ENCODE peak calls at places on chromosomes 16 and 17, in four cellular contexts. One of them, this sample, is unnamed.

GRCh38 chr16:4580245-4580644 is 24.1 kb downstream of the C16orf96 start:
- DNase-seq in cardiac fibroblast: no peak
- DNase-seq in EL: peak
- DNase-seq in AG04450: no peak
- DNase-seq in this sample: peak

GRCh38 chr17:73189417-73190099 is 3.3 kb upstream of the COG1 start:
- DNase-seq in EL: peak
- DNase-seq in cardiac fibroblast: peak
- DNase-seq in AG04450: peak
- DNase-seq in this sample: peak

GRCh38 chr16:64872101-64872500 is 249.8 kb downstream of the CDH11 start:
- DNase-seq in cardiac fibroblast: no peak
- DNase-seq in AG04450: no peak
- DNase-seq in EL: no peak
- DNase-seq in this sample: no peak

GRCh38 chr17:65099941-65100315 is 37.2 kb upstream of the RGS9 start:
- DNase-seq in cardiac fibroblast: peak
- DNase-seq in AG04450: no peak
- DNase-seq in EL: peak
- DNase-seq in this sample: peak

GRCh38 chr17:42221886-42222745 is 27.8 kb upstream of the GHDC start:
- DNase-seq in cardiac fibroblast: peak
- DNase-seq in EL: peak
- DNase-seq in AG04450: peak
- DNase-seq in this sample: peak

GRCh38 chr17:73586921-73587680 is 57.1 kb downstream of the SDK2 start:
- DNase-seq in AG04450: no peak
- DNase-seq in cardiac fibroblast: no peak
- DNase-seq in EL: no peak
- DNase-seq in this sample: peak

GRCh38 chr17:7579001-7579838 is at the start of gene CD68:
- DNase-seq in AG04450: peak
- DNase-seq in cardiac fibroblast: peak
- DNase-seq in EL: peak
- DNase-seq in this sample: peak

GRCh38 chr16:73056911-73057310 is 9.0 kb upstream of the ZFHX3 start:
- DNase-seq in cardiac fibroblast: peak
- DNase-seq in AG04450: no peak
- DNase-seq in EL: no peak
- DNase-seq in this sample: no peak

GRCh38 chr17:77002103-77003045 is 134.2 kb downstream of the MGAT5B start:
- DNase-seq in EL: peak
- DNase-seq in AG04450: peak
- DNase-seq in cardiac fibroblast: peak
- DNase-seq in this sample: no peak

GRCh38 chr17:48100591-48101011 is 677 bp downstream of the CBX1 start:
- DNase-seq in AG04450: peak
- DNase-seq in cardiac fibroblast: peak
- DNase-seq in EL: peak
- DNase-seq in this sample: peak

GRCh38 chr17:12765544-12765943 is 23.8 kb upstream of the ARHGAP44 start:
- DNase-seq in cardiac fibroblast: peak
- DNase-seq in EL: peak
- DNase-seq in AG04450: peak
- DNase-seq in this sample: no peak

GRCh38 chr16:89014611-89015230 is 37.7 kb upstream of the CBFA2T3 start:
- DNase-seq in AG04450: no peak
- DNase-seq in cardiac fibroblast: no peak
- DNase-seq in EL: no peak
- DNase-seq in this sample: no peak

GRCh38 chr17:17156511-17156910 is 49.6 kb downstream of the PLD6 start:
- DNase-seq in AG04450: no peak
- DNase-seq in EL: peak
- DNase-seq in cardiac fibroblast: peak
- DNase-seq in this sample: peak

GRCh38 chr17:69997332-69997731 is 77.7 kb upstream of the KCNJ16 start:
- DNase-seq in EL: peak
- DNase-seq in cardiac fibroblast: peak
- DNase-seq in AG04450: no peak
- DNase-seq in this sample: no peak

GRCh38 chr16:50594332-50595260 is 46.4 kb downstream of the NKD1 start:
- DNase-seq in cardiac fibroblast: no peak
- DNase-seq in EL: no peak
- DNase-seq in AG04450: no peak
- DNase-seq in this sample: no peak

GRCh38 chr16:84608281-84608680 is 9.6 kb downstream of the COTL1 start:
- DNase-seq in cardiac fibroblast: no peak
- DNase-seq in EL: no peak
- DNase-seq in AG04450: no peak
- DNase-seq in this sample: no peak

GRCh38 chr17:75513667-75514052 is 1.7 kb downstream of the CASKIN2 start:
- DNase-seq in cardiac fibroblast: no peak
- DNase-seq in EL: no peak
- DNase-seq in AG04450: no peak
- DNase-seq in this sample: no peak

GRCh38 chr17:79009397-79010303 is at the start of gene CANT1:
- DNase-seq in AG04450: peak
- DNase-seq in EL: peak
- DNase-seq in cardiac fibroblast: peak
- DNase-seq in this sample: peak

GRCh38 chr17:49637050-49637449 is 40.8 kb downstream of the SPOP start:
- DNase-seq in cardiac fibroblast: peak
- DNase-seq in AG04450: no peak
- DNase-seq in EL: peak
- DNase-seq in this sample: no peak

GRCh38 chr17:35749560-35750412 is 3.3 kb downstream of the GAS2L2 start:
- DNase-seq in EL: peak
- DNase-seq in cardiac fibroblast: peak
- DNase-seq in AG04450: no peak
- DNase-seq in this sample: no peak

GRCh38 chr17:82863941-82864720 is 24.3 kb upstream of the ZNF750 start:
- DNase-seq in EL: peak
- DNase-seq in cardiac fibroblast: peak
- DNase-seq in AG04450: peak
- DNase-seq in this sample: peak

GRCh38 chr16:14491831-14492529 is 138.1 kb downstream of the PARN start:
- DNase-seq in AG04450: no peak
- DNase-seq in cardiac fibroblast: peak
- DNase-seq in EL: no peak
- DNase-seq in this sample: no peak

This sample was measured in myocyte.